ENCODE peak calls at places on chromosomes 4 and X, in four cellular contexts. P is NCI-H1092, X is caudate nucleus, I is AG09309. Z is an unnamed sample.

GRCh38 chr4:176726803-176727202 is 65.9 kb downstream of the VEGFC start:
- DNase-seq in P (no peak), X (no peak), I (no peak), Z (no peak)

GRCh38 chrX:39519213-39519544 is 578.6 kb downstream of the BCOR start:
- DNase-seq in P (peak), X (no peak), I (no peak), Z (peak)

GRCh38 chrX:52990848-52991247 is 32.5 kb upstream of the FAM156A start:
- DNase-seq in P (no peak), X (no peak), I (no peak), Z (no peak)

GRCh38 chr4:4329496-4329895 is 39.4 kb downstream of the ZBTB49 start:
- DNase-seq in P (no peak), X (no peak), I (no peak), Z (no peak)

GRCh38 chr4:141406237-141406636 is 185.5 kb downstream of the ZNF330 start:
- DNase-seq in P (no peak), X (no peak), I (no peak), Z (no peak)

GRCh38 chrX:45757272-45757671 is 556.6 kb upstream of the DIPK2B start:
- DNase-seq in P (no peak), X (no peak), I (no peak), Z (no peak)

GRCh38 chr4:48902266-48902665 is 4.3 kb downstream of the OCIAD2 start:
- DNase-seq in P (no peak), X (no peak), I (no peak), Z (no peak)

GRCh38 chr4:36088542-36088941 is 155.8 kb downstream of the ARAP2 start:
- DNase-seq in P (no peak), X (no peak), I (no peak), Z (no peak)

GRCh38 chrX:129749069-129749468 is 10.3 kb downstream of the XPNPEP2 start:
- DNase-seq in P (no peak), X (no peak), I (no peak), Z (no peak)

GRCh38 chr4:40750461-40751258 is 905 bp downstream of the NSUN7 start:
- DNase-seq in P (no peak), X (no peak), I (no peak), Z (no peak)

GRCh38 chr4:121140712-121141111 is 23.4 kb downstream of the TNIP3 start:
- DNase-seq in P (no peak), X (no peak), I (peak), Z (no peak)

GRCh38 chr4:80255374-80256095 is 10.9 kb upstream of the FGF5 start:
- DNase-seq in P (no peak), X (no peak), I (peak), Z (no peak)

GRCh38 chr4:7661066-7661748 is 226.5 kb upstream of the PSAPL1 start:
- DNase-seq in P (no peak), X (peak), I (no peak), Z (no peak)

GRCh38 chrX:111568817-111569216 is 57.4 kb downstream of the SERTM2 start:
- DNase-seq in P (no peak), X (no peak), I (no peak), Z (no peak)

GRCh38 chr4:172892300-172892699 is 276.3 kb upstream of the GALNT7 start:
- DNase-seq in P (no peak), X (no peak), I (no peak), Z (no peak)

GRCh38 chr4:53088132-53088531 is 226.0 kb downstream of the RASL11B start:
- DNase-seq in P (no peak), X (no peak), I (no peak), Z (no peak)

GRCh38 chr4:32010221-32010620 is 1290.1 kb downstream of the PCDH7 start:
- DNase-seq in P (no peak), X (no peak), I (no peak), Z (no peak)

GRCh38 chrX:39772057-39772832 is 325.5 kb downstream of the BCOR start:
- DNase-seq in P (no peak), X (no peak), I (no peak), Z (no peak)

GRCh38 chrX:141832247-141832646 is 5.9 kb upstream of the MAGEC3 start:
- DNase-seq in P (no peak), X (no peak), I (no peak), Z (no peak)

GRCh38 chrX:13013353-13014110 is 30.9 kb downstream of the FAM9C start:
- DNase-seq in P (no peak), X (no peak), I (no peak), Z (no peak)

GRCh38 chrX:130086414-130087207 is 23.7 kb downstream of the ELF4 start:
- DNase-seq in P (no peak), X (no peak), I (no peak), Z (no peak)

GRCh38 chr4:85777908-85778808 is 303.2 kb downstream of the ARHGAP24 start:
- DNase-seq in P (no peak), X (no peak), I (no peak), Z (no peak)

GRCh38 chrX:100615015-100615414 is 21.6 kb downstream of the TSPAN6 start:
- DNase-seq in P (no peak), X (no peak), I (peak), Z (no peak)

GRCh38 chrX:20317873-20318272 is 51.2 kb upstream of the RPS6KA3 start:
- DNase-seq in P (no peak), X (no peak), I (no peak), Z (no peak)

GRCh38 chrX:24506082-24506481 is 41.0 kb downstream of the PDK3 start:
- DNase-seq in P (no peak), X (no peak), I (no peak), Z (no peak)

GRCh38 chr4:5824635-5825034 is 68.3 kb downstream of the CRMP1 start:
- DNase-seq in P (no peak), X (no peak), I (no peak), Z (no peak)

GRCh38 chr4:123606336-123606735 is 209.7 kb downstream of the SPRY1 start:
- DNase-seq in P (no peak), X (no peak), I (no peak), Z (no peak)